ENCODE peak calls at places on chromosomes 3 and 15, in eight cellular contexts. One of them, this sample, is unnamed.

GRCh38 chr15:71530116-71530515 is 280.2 kb upstream of the NR2E3 start:
- DNase-seq in cardiac muscle cell: no peak
- DNase-seq in ovary: no peak
- DNase-seq in CD8-positive, alpha-beta memory T cell: no peak
- DNase-seq in fibroblast of lung: no peak
- DNase-seq in HepG2: no peak
- DNase-seq in mesendoderm: no peak
- DNase-seq in colonic mucosa: no peak
- DNase-seq in this sample: no peak

GRCh38 chr15:58269455-58270414 is 131.6 kb downstream of the AQP9 start:
- DNase-seq in cardiac muscle cell: peak; percentile 80
- DNase-seq in ovary: no peak
- DNase-seq in CD8-positive, alpha-beta memory T cell: no peak
- DNase-seq in fibroblast of lung: peak; percentile 74
- DNase-seq in HepG2: peak; percentile 71
- DNase-seq in mesendoderm: peak; percentile 90
- DNase-seq in colonic mucosa: peak; percentile 70
- DNase-seq in this sample: peak; percentile 63

GRCh38 chr3:25156526-25157075 is 271.5 kb upstream of the RARB start:
- DNase-seq in cardiac muscle cell: peak; percentile 80
- DNase-seq in ovary: no peak
- DNase-seq in CD8-positive, alpha-beta memory T cell: no peak
- DNase-seq in fibroblast of lung: peak; percentile 71
- DNase-seq in HepG2: no peak
- DNase-seq in mesendoderm: peak; percentile 78
- DNase-seq in colonic mucosa: no peak
- DNase-seq in this sample: no peak

GRCh38 chr3:29141197-29141911 is 139.5 kb upstream of the RBMS3 start:
- DNase-seq in cardiac muscle cell: peak; percentile 29
- DNase-seq in ovary: no peak
- DNase-seq in CD8-positive, alpha-beta memory T cell: no peak
- DNase-seq in fibroblast of lung: peak; percentile 9
- DNase-seq in HepG2: no peak
- DNase-seq in mesendoderm: peak; percentile 60
- DNase-seq in colonic mucosa: no peak
- DNase-seq in this sample: no peak

GRCh38 chr3:124763206-124763605 is 33.0 kb downstream of the UMPS start:
- DNase-seq in cardiac muscle cell: no peak
- DNase-seq in ovary: no peak
- DNase-seq in CD8-positive, alpha-beta memory T cell: no peak
- DNase-seq in fibroblast of lung: no peak
- DNase-seq in HepG2: no peak
- DNase-seq in mesendoderm: no peak
- DNase-seq in colonic mucosa: no peak
- DNase-seq in this sample: no peak

GRCh38 chr3:147191795-147192385 is 214.5 kb downstream of the ZIC4 start:
- DNase-seq in cardiac muscle cell: peak; percentile 83
- DNase-seq in ovary: no peak
- DNase-seq in CD8-positive, alpha-beta memory T cell: no peak
- DNase-seq in fibroblast of lung: peak; percentile 84
- DNase-seq in HepG2: peak; percentile 64
- DNase-seq in mesendoderm: peak; percentile 82
- DNase-seq in colonic mucosa: peak; percentile 22
- DNase-seq in this sample: peak; percentile 61

GRCh38 chr15:101115318-101115886 is 136.4 kb downstream of the CHSY1 start:
- DNase-seq in cardiac muscle cell: peak; percentile 66
- DNase-seq in ovary: peak; percentile 12
- DNase-seq in CD8-positive, alpha-beta memory T cell: no peak
- DNase-seq in fibroblast of lung: no peak
- DNase-seq in HepG2: no peak
- DNase-seq in mesendoderm: no peak
- DNase-seq in colonic mucosa: no peak
- DNase-seq in this sample: no peak

GRCh38 chr3:13025090-13025489 is 48.1 kb downstream of the IQSEC1 start:
- DNase-seq in cardiac muscle cell: peak; percentile 54
- DNase-seq in ovary: no peak
- DNase-seq in CD8-positive, alpha-beta memory T cell: no peak
- DNase-seq in fibroblast of lung: peak; percentile 61
- DNase-seq in HepG2: peak; percentile 12
- DNase-seq in mesendoderm: no peak
- DNase-seq in colonic mucosa: no peak
- DNase-seq in this sample: no peak

GRCh38 chr3:76765526-76765925 is 274.4 kb upstream of the ROBO2 start:
- DNase-seq in cardiac muscle cell: no peak
- DNase-seq in ovary: no peak
- DNase-seq in CD8-positive, alpha-beta memory T cell: no peak
- DNase-seq in fibroblast of lung: no peak
- DNase-seq in HepG2: no peak
- DNase-seq in mesendoderm: no peak
- DNase-seq in colonic mucosa: no peak
- DNase-seq in this sample: no peak

GRCh38 chr15:99058421-99058870 is 46.4 kb upstream of the SYNM start:
- DNase-seq in cardiac muscle cell: no peak
- DNase-seq in ovary: peak; percentile 45
- DNase-seq in CD8-positive, alpha-beta memory T cell: no peak
- DNase-seq in fibroblast of lung: no peak
- DNase-seq in HepG2: no peak
- DNase-seq in mesendoderm: no peak
- DNase-seq in colonic mucosa: no peak
- DNase-seq in this sample: peak; percentile 12

GRCh38 chr3:7764091-7764490 is 737.5 kb upstream of the LMCD1 start:
- DNase-seq in cardiac muscle cell: no peak
- DNase-seq in ovary: no peak
- DNase-seq in CD8-positive, alpha-beta memory T cell: no peak
- DNase-seq in fibroblast of lung: no peak
- DNase-seq in HepG2: no peak
- DNase-seq in mesendoderm: no peak
- DNase-seq in colonic mucosa: no peak
- DNase-seq in this sample: no peak

GRCh38 chr3:66991478-66991877 is 6.6 kb upstream of the KBTBD8 start:
- DNase-seq in cardiac muscle cell: peak; percentile 90
- DNase-seq in ovary: no peak
- DNase-seq in CD8-positive, alpha-beta memory T cell: no peak
- DNase-seq in fibroblast of lung: peak; percentile 93
- DNase-seq in HepG2: no peak
- DNase-seq in mesendoderm: no peak
- DNase-seq in colonic mucosa: no peak
- DNase-seq in this sample: no peak

GRCh38 chr15:80893777-80894176 is 95.8 kb downstream of the MESD start:
- DNase-seq in cardiac muscle cell: no peak
- DNase-seq in ovary: no peak
- DNase-seq in CD8-positive, alpha-beta memory T cell: no peak
- DNase-seq in fibroblast of lung: peak; percentile 5
- DNase-seq in HepG2: no peak
- DNase-seq in mesendoderm: no peak
- DNase-seq in colonic mucosa: peak; percentile 30
- DNase-seq in this sample: no peak

GRCh38 chr15:80619677-80620076 is 75.4 kb upstream of the ABHD17C start:
- DNase-seq in cardiac muscle cell: peak; percentile 65
- DNase-seq in ovary: no peak
- DNase-seq in CD8-positive, alpha-beta memory T cell: no peak
- DNase-seq in fibroblast of lung: peak; percentile 38
- DNase-seq in HepG2: peak; percentile 13
- DNase-seq in mesendoderm: peak; percentile 8
- DNase-seq in colonic mucosa: no peak
- DNase-seq in this sample: no peak

GRCh38 chr3:13012228-13012691 is 61.0 kb downstream of the IQSEC1 start:
- DNase-seq in cardiac muscle cell: peak; percentile 42
- DNase-seq in ovary: no peak
- DNase-seq in CD8-positive, alpha-beta memory T cell: peak; percentile 50
- DNase-seq in fibroblast of lung: peak; percentile 24
- DNase-seq in HepG2: no peak
- DNase-seq in mesendoderm: no peak
- DNase-seq in colonic mucosa: peak; percentile 51
- DNase-seq in this sample: no peak

GRCh38 chr3:187263270-187263669 is 28.3 kb downstream of the MASP1 start:
- DNase-seq in cardiac muscle cell: no peak
- DNase-seq in ovary: no peak
- DNase-seq in CD8-positive, alpha-beta memory T cell: no peak
- DNase-seq in fibroblast of lung: peak; percentile 17
- DNase-seq in HepG2: no peak
- DNase-seq in mesendoderm: no peak
- DNase-seq in colonic mucosa: no peak
- DNase-seq in this sample: no peak

GRCh38 chr3:50336452-50337174 is 4.0 kb downstream of the RASSF1 start:
- DNase-seq in cardiac muscle cell: no peak
- DNase-seq in ovary: no peak
- DNase-seq in CD8-positive, alpha-beta memory T cell: no peak
- DNase-seq in fibroblast of lung: peak; percentile 26
- DNase-seq in HepG2: no peak
- DNase-seq in mesendoderm: peak; percentile 70
- DNase-seq in colonic mucosa: no peak
- DNase-seq in this sample: no peak

GRCh38 chr3:184166671-184167070 is 8.0 kb upstream of the AP2M1 start:
- DNase-seq in cardiac muscle cell: no peak
- DNase-seq in ovary: no peak
- DNase-seq in CD8-positive, alpha-beta memory T cell: no peak
- DNase-seq in fibroblast of lung: no peak
- DNase-seq in HepG2: no peak
- DNase-seq in mesendoderm: no peak
- DNase-seq in colonic mucosa: no peak
- DNase-seq in this sample: no peak

GRCh38 chr3:184165548-184165947 is 9.1 kb upstream of the AP2M1 start:
- DNase-seq in cardiac muscle cell: no peak
- DNase-seq in ovary: no peak
- DNase-seq in CD8-positive, alpha-beta memory T cell: no peak
- DNase-seq in fibroblast of lung: no peak
- DNase-seq in HepG2: no peak
- DNase-seq in mesendoderm: no peak
- DNase-seq in colonic mucosa: no peak
- DNase-seq in this sample: no peak

GRCh38 chr3:184168363-184169120 is 6.1 kb upstream of the AP2M1 start:
- DNase-seq in cardiac muscle cell: peak; percentile 76
- DNase-seq in ovary: no peak
- DNase-seq in CD8-positive, alpha-beta memory T cell: no peak
- DNase-seq in fibroblast of lung: peak; percentile 55
- DNase-seq in HepG2: no peak
- DNase-seq in mesendoderm: no peak
- DNase-seq in colonic mucosa: no peak
- DNase-seq in this sample: no peak

GRCh38 chr3:184169896-184170875 is 4.5 kb upstream of the AP2M1 start:
- DNase-seq in cardiac muscle cell: no peak
- DNase-seq in ovary: no peak
- DNase-seq in CD8-positive, alpha-beta memory T cell: no peak
- DNase-seq in fibroblast of lung: no peak
- DNase-seq in HepG2: no peak
- DNase-seq in mesendoderm: no peak
- DNase-seq in colonic mucosa: no peak
- DNase-seq in this sample: no peak

DNA sequence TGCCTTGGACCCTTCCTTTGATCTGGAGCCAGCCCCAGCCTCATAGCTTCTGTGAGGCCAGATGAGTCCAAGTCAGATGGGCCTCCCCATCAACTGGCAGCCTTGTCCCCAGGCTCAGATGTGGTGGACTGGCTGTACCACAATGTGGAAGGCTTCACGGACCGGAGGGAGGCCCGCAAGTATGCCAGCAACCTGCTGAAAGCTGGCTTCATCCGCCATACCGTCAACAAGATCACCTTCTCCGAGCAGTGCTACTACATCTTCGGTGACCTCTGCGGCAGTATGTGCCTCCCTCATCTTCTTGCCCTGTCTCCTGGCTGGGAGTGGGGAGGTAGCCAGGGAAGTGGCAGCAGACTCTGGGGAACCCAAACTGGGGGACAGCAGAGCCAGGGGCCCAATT is 6.9 kb upstream of the AP2M1 start:
- DNase-seq in cardiac muscle cell: no peak
- DNase-seq in ovary: no peak
- DNase-seq in CD8-positive, alpha-beta memory T cell: no peak
- DNase-seq in fibroblast of lung: no peak
- DNase-seq in HepG2: no peak
- DNase-seq in mesendoderm: no peak
- DNase-seq in colonic mucosa: no peak
- DNase-seq in this sample: no peak
- H3K36me3 ChIP-seq in cardiac muscle cell: peaks cover 53% of the 10 kb centered on the region
- H3K36me3 ChIP-seq in ovary: no peaks in the 10 kb centered on the region
- H3K36me3 ChIP-seq in CD8-positive, alpha-beta memory T cell: peaks cover 28% of the 10 kb centered on the region
- H3K36me3 ChIP-seq in fibroblast of lung: peaks cover 38% of the 10 kb centered on the region
- H3K36me3 ChIP-seq in HepG2: peaks cover 85% of the 10 kb centered on the region
- H3K36me3 ChIP-seq in mesendoderm: peaks cover 18% of the 10 kb centered on the region
- H3K36me3 ChIP-seq in colonic mucosa: peaks cover 27% of the 10 kb centered on the region
- H3K36me3 ChIP-seq in this sample: peaks cover 2% of the 10 kb centered on the region

GRCh38 chr3:179081885-179082284 is 10.3 kb upstream of the ZMAT3 start:
- DNase-seq in cardiac muscle cell: no peak
- DNase-seq in ovary: no peak
- DNase-seq in CD8-positive, alpha-beta memory T cell: no peak
- DNase-seq in fibroblast of lung: no peak
- DNase-seq in HepG2: no peak
- DNase-seq in mesendoderm: peak; percentile 8
- DNase-seq in colonic mucosa: no peak
- DNase-seq in this sample: no peak
- H3K4me1 ChIP-seq in cardiac muscle cell: no peaks in the 10 kb centered on the region
- H3K4me1 ChIP-seq in ovary: no peaks in the 10 kb centered on the region
- H3K4me1 ChIP-seq in CD8-positive, alpha-beta memory T cell: peaks cover 5% of the 10 kb centered on the region
- H3K4me1 ChIP-seq in fibroblast of lung: no peaks in the 10 kb centered on the region
- H3K4me1 ChIP-seq in HepG2: no peaks in the 10 kb centered on the region
- H3K4me1 ChIP-seq in mesendoderm: no peaks in the 10 kb centered on the region
- H3K4me1 ChIP-seq in colonic mucosa: no peaks in the 10 kb centered on the region
- H3K4me1 ChIP-seq in this sample: no peaks in the 10 kb centered on the region

GRCh38 chr3:45923755-45924154 is 19.5 kb upstream of the CXCR6 start:
- DNase-seq in cardiac muscle cell: peak; percentile 9
- DNase-seq in ovary: no peak
- DNase-seq in CD8-positive, alpha-beta memory T cell: no peak
- DNase-seq in fibroblast of lung: peak; percentile 18
- DNase-seq in HepG2: no peak
- DNase-seq in mesendoderm: no peak
- DNase-seq in colonic mucosa: no peak
- DNase-seq in this sample: no peak

GRCh38 chr3:45922039-45922326 is 21.3 kb upstream of the CXCR6 start:
- DNase-seq in cardiac muscle cell: no peak
- DNase-seq in ovary: no peak
- DNase-seq in CD8-positive, alpha-beta memory T cell: no peak
- DNase-seq in fibroblast of lung: no peak
- DNase-seq in HepG2: no peak
- DNase-seq in mesendoderm: no peak
- DNase-seq in colonic mucosa: no peak
- DNase-seq in this sample: no peak

GRCh38 chr3:45917146-45917885 is 25.9 kb upstream of the CXCR6 start:
- DNase-seq in cardiac muscle cell: no peak
- DNase-seq in ovary: no peak
- DNase-seq in CD8-positive, alpha-beta memory T cell: no peak
- DNase-seq in fibroblast of lung: no peak
- DNase-seq in HepG2: no peak
- DNase-seq in mesendoderm: no peak
- DNase-seq in colonic mucosa: no peak
- DNase-seq in this sample: no peak

GRCh38 chr3:45922950-45923590 is 20.2 kb upstream of the CXCR6 start:
- DNase-seq in cardiac muscle cell: no peak
- DNase-seq in ovary: no peak
- DNase-seq in CD8-positive, alpha-beta memory T cell: no peak
- DNase-seq in fibroblast of lung: no peak
- DNase-seq in HepG2: no peak
- DNase-seq in mesendoderm: no peak
- DNase-seq in colonic mucosa: no peak
- DNase-seq in this sample: no peak

GRCh38 chr3:45921158-45922038 is 21.9 kb upstream of the CXCR6 start:
- DNase-seq in cardiac muscle cell: no peak
- DNase-seq in ovary: no peak
- DNase-seq in CD8-positive, alpha-beta memory T cell: no peak
- DNase-seq in fibroblast of lung: no peak
- DNase-seq in HepG2: no peak
- DNase-seq in mesendoderm: no peak
- DNase-seq in colonic mucosa: no peak
- DNase-seq in this sample: no peak
- H3K36me3 ChIP-seq in cardiac muscle cell: peaks cover 11% of the 10 kb centered on the region
- H3K36me3 ChIP-seq in ovary: no peaks in the 10 kb centered on the region
- H3K36me3 ChIP-seq in CD8-positive, alpha-beta memory T cell: peaks cover 28% of the 10 kb centered on the region
- H3K36me3 ChIP-seq in fibroblast of lung: peaks cover 9% of the 10 kb centered on the region
- H3K36me3 ChIP-seq in HepG2: peaks cover 32% of the 10 kb centered on the region
- H3K36me3 ChIP-seq in mesendoderm: no peaks in the 10 kb centered on the region
- H3K36me3 ChIP-seq in colonic mucosa: no peaks in the 10 kb centered on the region
- H3K36me3 ChIP-seq in this sample: no peaks in the 10 kb centered on the region

GRCh38 chr3:172082269-172082668 is 42.9 kb downstream of the FNDC3B start:
- DNase-seq in cardiac muscle cell: peak; percentile 84
- DNase-seq in ovary: no peak
- DNase-seq in CD8-positive, alpha-beta memory T cell: no peak
- DNase-seq in fibroblast of lung: peak; percentile 96
- DNase-seq in HepG2: peak; percentile 49
- DNase-seq in mesendoderm: no peak
- DNase-seq in colonic mucosa: no peak
- DNase-seq in this sample: no peak
- H3K4me1 ChIP-seq in cardiac muscle cell: peaks cover 7% of the 10 kb centered on the region
- H3K4me1 ChIP-seq in ovary: peaks cover 6% of the 10 kb centered on the region
- H3K4me1 ChIP-seq in CD8-positive, alpha-beta memory T cell: peaks cover 2% of the 10 kb centered on the region
- H3K4me1 ChIP-seq in fibroblast of lung: peaks cover 8% of the 10 kb centered on the region
- H3K4me1 ChIP-seq in HepG2: peaks cover 100% of the 10 kb centered on the region
- H3K4me1 ChIP-seq in mesendoderm: peaks cover 6% of the 10 kb centered on the region
- H3K4me1 ChIP-seq in colonic mucosa: peaks cover under 1% of the 10 kb centered on the region
- H3K4me1 ChIP-seq in this sample: peaks cover 67% of the 10 kb centered on the region

This sample was measured in Caco-2.